ENCODE peak calls at places on chromosome 22, in five cellular contexts. T is ovary, W is WTC11, C is GM13977, Z is PC-9. M is an unnamed sample.
A peak's percentile ranks its signal among the peaks of the same experiment; 100 is the strongest.

GRCh38 chr22:40487663-40488249 is 117.4 kb downstream of the SGSM3 start:
- DNase-seq in W (no peak), C (peak; percentile 55), T (no peak), Z (no peak), M (no peak)

GRCh38 chr22:28075260-28075981 is 156.4 kb upstream of the PITPNB start:
- DNase-seq in Z (peak; percentile 0), C (no peak), T (peak; percentile 39), W (no peak), M (no peak)

GRCh38 chr22:46337870-46338269 is 2.4 kb downstream of the TRMU start:
- DNase-seq in W (no peak), T (no peak), C (no peak), Z (no peak), M (no peak)

GRCh38 chr22:28600546-28601143 is 79.0 kb downstream of the TTC28 start:
- DNase-seq in C (peak; percentile 40), T (no peak), W (no peak), Z (no peak), M (no peak)

GRCh38 chr22:48960981-48961655 is 866.6 kb downstream of the BRD1 start:
- DNase-seq in C (no peak), Z (no peak), T (no peak), W (no peak), M (no peak)

GRCh38 chr22:27159716-27160295 is 502.4 kb downstream of the MIAT start:
- DNase-seq in T (no peak), W (no peak), C (no peak), Z (no peak), M (no peak)

GRCh38 chr22:33811686-33812085 is 108.6 kb downstream of the LARGE1 start:
- DNase-seq in Z (no peak), W (no peak), C (no peak), T (peak; percentile 69), M (no peak)

GRCh38 chr22:31893460-31893859 is 50.9 kb upstream of the YWHAH start:
- DNase-seq in W (no peak), Z (no peak), T (no peak), C (no peak), M (no peak)

GRCh38 chr22:33034753-33035152 is 23.4 kb downstream of the SYN3 start:
- DNase-seq in T (no peak), C (no peak), Z (no peak), W (no peak), M (no peak)

GRCh38 chr22:38786631-38787030 is 7.3 kb downstream of the DNAL4 start:
- DNase-seq in C (no peak), Z (no peak), W (no peak), T (no peak), M (no peak)

GRCh38 chr22:46085831-46086576 is 64.3 kb upstream of the PPARA start:
- DNase-seq in C (no peak), Z (peak; percentile 93), W (no peak), T (peak; percentile 83), M (no peak)

GRCh38 chr22:45999379-45999971 is 22.5 kb upstream of the WNT7B start:
- DNase-seq in T (no peak), C (no peak), Z (no peak), W (no peak), M (peak; percentile 0)

GRCh38 chr22:31574015-31574670 is 77.8 kb downstream of the SFI1 start:
- DNase-seq in T (no peak), C (no peak), W (no peak), Z (no peak), M (no peak)

GRCh38 chr22:19113429-19113828 is 8.8 kb downstream of the DGCR2 start:
- DNase-seq in T (no peak), C (no peak), Z (no peak), W (no peak), M (no peak)

GRCh38 chr22:46867106-46867505 is 104.7 kb downstream of the TBC1D22A start:
- DNase-seq in C (no peak), Z (no peak), T (no peak), W (no peak), M (no peak)

GRCh38 chr22:19377565-19378361 is 53.8 kb downstream of the HIRA start:
- DNase-seq in W (no peak), Z (no peak), T (no peak), C (no peak), M (no peak)

GRCh38 chr22:40182231-40182835 is 4.6 kb downstream of the TNRC6B start:
- DNase-seq in T (no peak), C (no peak), Z (no peak), W (no peak), M (no peak)

GRCh38 chr22:27775698-27776409 is 25.7 kb downstream of the MN1 start:
- DNase-seq in W (no peak), Z (no peak), C (no peak), T (no peak), M (no peak)

GRCh38 chr22:36331306-36331911 is 56.4 kb downstream of the MYH9 start:
- DNase-seq in C (peak; percentile 84), T (peak; percentile 66), W (peak; percentile 54), Z (peak; percentile 96), M (peak; percentile 90)

GRCh38 chr22:26610072-26610958 is 7.5 kb downstream of the CRYBB1 start:
- DNase-seq in C (peak; percentile 79), Z (no peak), T (no peak), W (no peak), M (peak; percentile 75)

GRCh38 chr22:39176067-39176621 is 23.7 kb upstream of the CBX7 start:
- DNase-seq in C (no peak), W (peak; percentile 87), T (peak; percentile 75), Z (peak; percentile 89), M (no peak)

GRCh38 chr22:28799125-28799833 is 1.1 kb downstream of the XBP1 start:
- DNase-seq in T (peak; percentile 80), Z (peak; percentile 19), C (peak; percentile 57), W (no peak), M (peak; percentile 54)

GRCh38 chr22:31173386-31174145 is 13.6 kb downstream of the RNF185 start:
- DNase-seq in W (no peak), Z (no peak), C (no peak), T (no peak), M (peak; percentile 5)

GRCh38 chr22:39448205-39449054 is 8.4 kb upstream of the MGAT3 start:
- DNase-seq in Z (peak; percentile 86), C (no peak), W (no peak), T (no peak), M (no peak)

GRCh38 chr22:25696763-25697710 is 45.0 kb upstream of the MYO18B start:
- DNase-seq in W (no peak), Z (no peak), C (no peak), T (no peak), M (no peak)

GRCh38 chr22:31177420-31178162 is 17.6 kb downstream of the RNF185 start:
- DNase-seq in W (no peak), C (no peak), Z (peak; percentile 10), T (no peak), M (no peak)

GRCh38 chr22:47366026-47366767 is 603.7 kb downstream of the TBC1D22A start:
- DNase-seq in C (no peak), W (no peak), T (peak; percentile 2), Z (no peak), M (no peak)

GRCh38 chr22:39348909-39349505 is 784 bp upstream of the SYNGR1 start:
- DNase-seq in W (no peak), T (peak; percentile 65), C (peak; percentile 28), Z (no peak), M (peak; percentile 26)

GRCh38 chr22:26709617-26710390 is 52.4 kb downstream of the MIAT start:
- DNase-seq in C (no peak), T (no peak), Z (no peak), W (no peak), M (no peak)

GRCh38 chr22:38849816-38850215 is 6.0 kb upstream of the NPTXR start:
- DNase-seq in C (no peak), Z (no peak), T (no peak), W (no peak), M (no peak)

GRCh38 chr22:47059701-47060161 is 297.3 kb downstream of the TBC1D22A start:
- DNase-seq in T (no peak), C (peak; percentile 61), Z (no peak), W (no peak), M (no peak)

DNA sequence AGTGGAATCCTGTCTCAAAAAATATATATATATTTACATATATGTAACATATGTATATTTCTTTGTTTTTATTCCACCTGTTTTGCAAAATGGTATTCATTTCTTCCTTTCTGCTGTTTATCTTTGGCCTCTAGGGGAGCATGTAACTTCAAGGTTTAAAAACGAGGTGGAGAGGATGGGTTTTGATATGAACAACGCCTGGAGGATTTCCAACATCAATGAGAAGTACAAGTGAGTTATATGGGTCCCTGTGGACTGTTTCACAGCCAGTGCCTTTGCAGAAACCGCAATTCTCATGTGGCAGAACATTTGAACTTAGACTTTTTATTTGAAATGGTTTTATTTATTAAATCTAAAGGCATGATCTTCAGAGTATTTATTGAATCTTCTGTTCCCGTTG is 81.6 kb upstream of the HORMAD2 start:
- DNase-seq in T (no peak), C (no peak), Z (no peak), W (no peak), M (no peak)
- TF ChIP-seq CTCF in T (no peak), C (no peak), Z (no peak), W (no peak), M (no peak)

GRCh38 chr22:20663941-20664593 is 109.8 kb upstream of the SERPIND1 start:
- DNase-seq in T (no peak), C (no peak), Z (no peak), W (no peak), M (no peak)
- TF ChIP-seq CTCF in T (no peak), C (no peak), Z (no peak), W (no peak), M (no peak)

GRCh38 chr22:50575426-50575941 is 2.7 kb downstream of the CPT1B start:
- DNase-seq in Z (no peak), W (no peak), C (no peak), T (no peak), M (no peak)

GRCh38 chr22:50576806-50577696 is 1.2 kb downstream of the CPT1B start:
- DNase-seq in T (no peak), Z (no peak), W (no peak), C (no peak), M (no peak)

GRCh38 chr22:50574383-50574755 is 3.9 kb downstream of the CPT1B start:
- DNase-seq in Z (no peak), C (no peak), W (no peak), T (no peak), M (no peak)

GRCh38 chr22:50577697-50577986 is 585 bp downstream of the CPT1B start:
- DNase-seq in Z (no peak), W (no peak), T (no peak), C (no peak), M (no peak)

GRCh38 chr22:50576070-50576469 is 2.2 kb downstream of the CPT1B start:
- DNase-seq in T (no peak), Z (peak; percentile 24), C (no peak), W (peak; percentile 41), M (no peak)
- TF ChIP-seq CTCF in T (no peak), Z (peak; percentile 57), C (no peak), W (peak; percentile 16), M (no peak)

GRCh38 chr22:37633693-37634504 is 5.6 kb upstream of the SH3BP1 start:
- DNase-seq in Z (peak; percentile 50), T (peak; percentile 91), W (peak; percentile 68), C (peak; percentile 90), M (peak; percentile 90)
- TF ChIP-seq CTCF in Z (no peak), T (peak; percentile 41), W (no peak), C (peak; percentile 44), M (peak; percentile 20)